ENCODE peak calls at places on chromosomes 4 and X, in ten cellular contexts. One of them, this sample, is unnamed.

GRCh38 chrX:153411988-153412574 is 809 bp downstream of the ZFP92 start:
- DNase-seq in occipital lobe: no peak
- DNase-seq in RPMI7951: no peak
- DNase-seq in LHCN-M2: no peak
- DNase-seq in CD8-positive, alpha-beta memory T cell: no peak
- DNase-seq in activated gamma-delta T cell treated with anti-CD3 and anti-CD28 coated beads, Interleukin-2, amount 50 U/mL, for 16 hours: no peak
- DNase-seq in hypothalamus: no peak
- DNase-seq in neural crest cell: no peak
- DNase-seq in stomach: no peak
- DNase-seq in mesendoderm: no peak
- DNase-seq in this sample: no peak

GRCh38 chr4:57102050-57102564 is 8.1 kb downstream of the IGFBP7 start:
- DNase-seq in LHCN-M2: peak
- DNase-seq in mesendoderm: no peak
- DNase-seq in RPMI7951: peak
- DNase-seq in occipital lobe: no peak
- DNase-seq in CD8-positive, alpha-beta memory T cell: no peak
- DNase-seq in activated gamma-delta T cell treated with anti-CD3 and anti-CD28 coated beads, Interleukin-2, amount 50 U/mL, for 16 hours: no peak
- DNase-seq in neural crest cell: no peak
- DNase-seq in hypothalamus: no peak
- DNase-seq in stomach: no peak
- DNase-seq in this sample: peak

GRCh38 chr4:37685726-37686372 is 327 bp downstream of the RELL1 start:
- DNase-seq in occipital lobe: no peak
- DNase-seq in neural crest cell: no peak
- DNase-seq in mesendoderm: peak
- DNase-seq in RPMI7951: peak
- DNase-seq in hypothalamus: no peak
- DNase-seq in LHCN-M2: peak
- DNase-seq in activated gamma-delta T cell treated with anti-CD3 and anti-CD28 coated beads, Interleukin-2, amount 50 U/mL, for 16 hours: peak
- DNase-seq in CD8-positive, alpha-beta memory T cell: peak
- DNase-seq in stomach: peak
- DNase-seq in this sample: peak

GRCh38 chr4:101307901-101308300 is 39.4 kb downstream of the PPP3CA start:
- DNase-seq in stomach: no peak
- DNase-seq in hypothalamus: no peak
- DNase-seq in activated gamma-delta T cell treated with anti-CD3 and anti-CD28 coated beads, Interleukin-2, amount 50 U/mL, for 16 hours: no peak
- DNase-seq in mesendoderm: no peak
- DNase-seq in neural crest cell: no peak
- DNase-seq in occipital lobe: no peak
- DNase-seq in LHCN-M2: no peak
- DNase-seq in CD8-positive, alpha-beta memory T cell: no peak
- DNase-seq in RPMI7951: no peak
- DNase-seq in this sample: no peak

GRCh38 chrX:24479924-24480722 is 15.0 kb downstream of the PDK3 start:
- DNase-seq in stomach: no peak
- DNase-seq in neural crest cell: no peak
- DNase-seq in occipital lobe: no peak
- DNase-seq in hypothalamus: no peak
- DNase-seq in mesendoderm: no peak
- DNase-seq in CD8-positive, alpha-beta memory T cell: peak
- DNase-seq in LHCN-M2: no peak
- DNase-seq in activated gamma-delta T cell treated with anti-CD3 and anti-CD28 coated beads, Interleukin-2, amount 50 U/mL, for 16 hours: peak
- DNase-seq in RPMI7951: peak
- DNase-seq in this sample: peak

GRCh38 chrX:46268429-46268828 is 276.8 kb downstream of the ZNF674 start:
- DNase-seq in activated gamma-delta T cell treated with anti-CD3 and anti-CD28 coated beads, Interleukin-2, amount 50 U/mL, for 16 hours: no peak
- DNase-seq in neural crest cell: no peak
- DNase-seq in RPMI7951: peak
- DNase-seq in occipital lobe: no peak
- DNase-seq in LHCN-M2: peak
- DNase-seq in mesendoderm: no peak
- DNase-seq in stomach: no peak
- DNase-seq in CD8-positive, alpha-beta memory T cell: no peak
- DNase-seq in hypothalamus: no peak
- DNase-seq in this sample: no peak

GRCh38 chrX:154484255-154485149 is 1.9 kb downstream of the UBL4A start:
- DNase-seq in mesendoderm: no peak
- DNase-seq in RPMI7951: peak
- DNase-seq in activated gamma-delta T cell treated with anti-CD3 and anti-CD28 coated beads, Interleukin-2, amount 50 U/mL, for 16 hours: no peak
- DNase-seq in occipital lobe: no peak
- DNase-seq in CD8-positive, alpha-beta memory T cell: no peak
- DNase-seq in stomach: no peak
- DNase-seq in neural crest cell: no peak
- DNase-seq in hypothalamus: no peak
- DNase-seq in LHCN-M2: no peak
- DNase-seq in this sample: no peak

GRCh38 chrX:53272808-53273337 is 8.5 kb downstream of the IQSEC2 start:
- DNase-seq in activated gamma-delta T cell treated with anti-CD3 and anti-CD28 coated beads, Interleukin-2, amount 50 U/mL, for 16 hours: no peak
- DNase-seq in stomach: no peak
- DNase-seq in LHCN-M2: no peak
- DNase-seq in hypothalamus: no peak
- DNase-seq in occipital lobe: no peak
- DNase-seq in neural crest cell: no peak
- DNase-seq in CD8-positive, alpha-beta memory T cell: no peak
- DNase-seq in mesendoderm: no peak
- DNase-seq in RPMI7951: no peak
- DNase-seq in this sample: no peak

GRCh38 chr4:3010577-3010976 is 47.2 kb downstream of the GRK4 start:
- DNase-seq in RPMI7951: no peak
- DNase-seq in occipital lobe: no peak
- DNase-seq in activated gamma-delta T cell treated with anti-CD3 and anti-CD28 coated beads, Interleukin-2, amount 50 U/mL, for 16 hours: no peak
- DNase-seq in mesendoderm: no peak
- DNase-seq in CD8-positive, alpha-beta memory T cell: no peak
- DNase-seq in neural crest cell: no peak
- DNase-seq in stomach: no peak
- DNase-seq in hypothalamus: no peak
- DNase-seq in LHCN-M2: peak
- DNase-seq in this sample: no peak

GRCh38 chr4:147157860-147158701 is 212.4 kb upstream of the TTC29 start:
- DNase-seq in occipital lobe: peak
- DNase-seq in LHCN-M2: peak
- DNase-seq in CD8-positive, alpha-beta memory T cell: no peak
- DNase-seq in hypothalamus: peak
- DNase-seq in neural crest cell: peak
- DNase-seq in stomach: peak
- DNase-seq in mesendoderm: peak
- DNase-seq in RPMI7951: peak
- DNase-seq in activated gamma-delta T cell treated with anti-CD3 and anti-CD28 coated beads, Interleukin-2, amount 50 U/mL, for 16 hours: no peak
- DNase-seq in this sample: no peak

GRCh38 chrX:100980608-100981497 is 11.3 kb downstream of the ARL13A start:
- DNase-seq in stomach: peak
- DNase-seq in neural crest cell: no peak
- DNase-seq in activated gamma-delta T cell treated with anti-CD3 and anti-CD28 coated beads, Interleukin-2, amount 50 U/mL, for 16 hours: no peak
- DNase-seq in RPMI7951: peak
- DNase-seq in CD8-positive, alpha-beta memory T cell: no peak
- DNase-seq in hypothalamus: no peak
- DNase-seq in occipital lobe: no peak
- DNase-seq in LHCN-M2: peak
- DNase-seq in mesendoderm: no peak
- DNase-seq in this sample: no peak